ENCODE peak calls at places on chromosomes 6 and 20, in seven cellular contexts. G is AG08396; U is NCI-H1436 treated with DMSO at 0.1 percent for 48 hours; N is neural progenitor cell; C is activated CD8-positive, alpha-beta memory T cell treated with anti-CD3 and anti-CD28 coated beads for 24 hours; L is mammary epithelial cell; Z is WERI-Rb-1. H is an unnamed sample.

GRCh38 chr6:50543666-50544065 is 169.7 kb upstream of the TFAP2D start:
- DNase-seq in G (no peak), U (no peak), N (no peak), C (no peak), L (no peak), Z (peak; percentile 22), H (no peak)

GRCh38 chr20:59520814-59521213 is 83.5 kb upstream of the PHACTR3 start:
- DNase-seq in G (no peak), U (no peak), N (no peak), C (no peak), L (no peak), Z (no peak), H (no peak)

GRCh38 chr6:53744321-53744720 is 50.5 kb upstream of the LRRC1 start:
- DNase-seq in G (no peak), U (no peak), N (no peak), C (no peak), L (peak; percentile 75), Z (no peak), H (no peak)

GRCh38 chr6:7624781-7625710 is 35.0 kb downstream of the SNRNP48 start:
- DNase-seq in G (no peak), U (no peak), N (peak; percentile 67), C (no peak), L (no peak), Z (no peak), H (no peak)

GRCh38 chr6:7777062-7777461 is 51.2 kb downstream of the BMP6 start:
- DNase-seq in G (no peak), U (no peak), N (no peak), C (no peak), L (no peak), Z (peak; percentile 55), H (no peak)

GRCh38 chr6:106381871-106382270 is 21.4 kb downstream of the CRYBG1 start:
- DNase-seq in G (no peak), U (no peak), N (no peak), C (no peak), L (peak; percentile 77), Z (peak; percentile 11), H (no peak)

GRCh38 chr6:64221776-64222175 is 586.2 kb downstream of the PHF3 start:
- DNase-seq in G (no peak), U (no peak), N (no peak), C (no peak), L (no peak), Z (no peak), H (no peak)

GRCh38 chr6:33785766-33786165 is 3.2 kb downstream of the LEMD2 start:
- DNase-seq in G (no peak), U (no peak), N (no peak), C (no peak), L (peak; percentile 31), Z (no peak), H (no peak)

GRCh38 chr6:83827050-83827449 is 26.1 kb upstream of the RIPPLY2 start:
- DNase-seq in G (no peak), U (no peak), N (peak; percentile 6), C (no peak), L (peak; percentile 12), Z (no peak), H (no peak)

GRCh38 chr6:64459411-64459810 is 823.8 kb downstream of the PHF3 start:
- DNase-seq in G (no peak), U (no peak), N (peak; percentile 9), C (no peak), L (no peak), Z (no peak), H (no peak)

GRCh38 chr6:39209360-39209811 is 19.9 kb downstream of the KCNK5 start:
- DNase-seq in G (no peak), U (no peak), N (no peak), C (no peak), L (no peak), Z (no peak), H (no peak)

GRCh38 chr6:89985744-89986493 is 91.7 kb downstream of the GJA10 start:
- DNase-seq in G (peak; percentile 69), U (no peak), N (peak; percentile 69), C (no peak), L (no peak), Z (peak; percentile 34), H (peak; percentile 82)

GRCh38 chr20:45355209-45355608 is 7.0 kb upstream of the SDC4 start:
- DNase-seq in G (peak; percentile 62), U (no peak), N (no peak), C (no peak), L (peak; percentile 61), Z (no peak), H (no peak)

GRCh38 chr6:45619994-45620471 is 242.3 kb upstream of the SUPT3H start:
- DNase-seq in G (no peak), U (no peak), N (no peak), C (no peak), L (no peak), Z (no peak), H (no peak)

GRCh38 chr20:44576297-44576696 is 6.1 kb upstream of the PKIG start:
- DNase-seq in G (no peak), U (no peak), N (no peak), C (no peak), L (no peak), Z (no peak), H (no peak)

GRCh38 chr6:108174371-108175175 is 8.8 kb downstream of the NR2E1 start:
- DNase-seq in G (no peak), U (no peak), N (peak; percentile 91), C (no peak), L (no peak), Z (no peak), H (no peak)

GRCh38 chr6:77467038-77467437 is 3.7 kb upstream of the HTR1B start:
- DNase-seq in G (no peak), U (no peak), N (no peak), C (no peak), L (peak; percentile 88), Z (no peak), H (no peak)

GRCh38 chr6:158067436-158068015 is 85.9 kb downstream of the SYNJ2 start:
- DNase-seq in G (no peak), U (no peak), N (no peak), C (no peak), L (peak; percentile 10), Z (no peak), H (no peak)

GRCh38 chr6:43833996-43834390 is 64.0 kb downstream of the VEGFA start:
- DNase-seq in G (no peak), U (no peak), N (no peak), C (no peak), L (no peak), Z (no peak), H (no peak)

GRCh38 chr6:1322725-1323219 is 10.9 kb downstream of the FOXQ1 start:
- DNase-seq in G (no peak), U (no peak), N (no peak), C (no peak), L (no peak), Z (no peak), H (no peak)

GRCh38 chr6:143149771-143150170 is 89.1 kb downstream of the AIG1 start:
- DNase-seq in G (no peak), U (no peak), N (no peak), C (no peak), L (no peak), Z (no peak), H (no peak)

GRCh38 chr6:161750677-161751076 is 476.8 kb upstream of the AGPAT4 start:
- DNase-seq in G (no peak), U (no peak), N (no peak), C (no peak), L (no peak), Z (no peak), H (no peak)

GRCh38 chr6:18019539-18020534 is 32.4 kb upstream of the KIF13A start:
- DNase-seq in G (no peak), U (no peak), N (no peak), C (no peak), L (no peak), Z (peak; percentile 6), H (no peak)

GRCh38 chr20:63595416-63596127 is 21.5 kb upstream of the HELZ2 start:
- DNase-seq in G (no peak), U (no peak), N (no peak), C (no peak), L (no peak), Z (no peak), H (no peak)

GRCh38 chr20:41249781-41250281 is 67.7 kb downstream of the ZHX3 start:
- DNase-seq in G (no peak), U (no peak), N (peak; percentile 77), C (no peak), L (peak; percentile 23), Z (peak; percentile 16), H (peak; percentile 74)

GRCh38 chr6:41334482-41335023 is 855 bp upstream of the NCR2 start:
- DNase-seq in G (no peak), U (no peak), N (no peak), C (no peak), L (no peak), Z (peak; percentile 49), H (no peak)

GRCh38 chr20:42598586-42598985 is 591.1 kb downstream of the PTPRT start:
- DNase-seq in G (no peak), U (no peak), N (no peak), C (no peak), L (no peak), Z (no peak), H (peak; percentile 22)

GRCh38 chr6:24283043-24283985 is 74.5 kb downstream of the DCDC2 start:
- DNase-seq in G (peak; percentile 61), U (peak; percentile 67), N (peak; percentile 89), C (no peak), L (peak; percentile 63), Z (peak; percentile 89), H (peak; percentile 60)

GRCh38 chr6:13238640-13239216 is 89.6 kb downstream of the TBC1D7 start:
- DNase-seq in G (no peak), U (no peak), N (no peak), C (no peak), L (no peak), Z (no peak), H (no peak)

GRCh38 chr6:32566957-32567356 is 22.7 kb downstream of the HLA-DRB1 start:
- DNase-seq in G (no peak), U (no peak), N (no peak), C (no peak), L (no peak), Z (no peak), H (no peak)

GRCh38 chr6:155024628-155025027 is 29.5 kb downstream of the TIAM2 start:
- DNase-seq in G (no peak), U (no peak), N (no peak), C (no peak), L (no peak), Z (no peak), H (no peak)

GRCh38 chr6:5086294-5086890 is 1.3 kb downstream of the PPP1R3G start:
- DNase-seq in G (no peak), U (no peak), N (peak; percentile 60), C (no peak), L (no peak), Z (no peak), H (no peak)

GRCh38 chr20:50191065-50191565 is 485 bp downstream of the CEBPB start:
- DNase-seq in G (peak; percentile 62), U (no peak), N (no peak), C (peak; percentile 87), L (peak; percentile 56), Z (no peak), H (no peak)

GRCh38 chr6:63418741-63419140 is 99.0 kb upstream of the LGSN start:
- DNase-seq in G (no peak), U (no peak), N (peak; percentile 6), C (no peak), L (no peak), Z (no peak), H (peak; percentile 14)

GRCh38 chr20:36408219-36408618 is 102.1 kb downstream of the DLGAP4 start:
- DNase-seq in G (peak; percentile 40), U (no peak), N (peak; percentile 49), C (no peak), L (peak; percentile 73), Z (peak; percentile 64), H (no peak)

GRCh38 chr6:107105511-107106116 is 9.7 kb downstream of the BEND3 start:
- DNase-seq in G (no peak), U (no peak), N (peak; percentile 36), C (no peak), L (no peak), Z (no peak), H (no peak)

GRCh38 chr6:38435330-38435729 is 204.4 kb downstream of the BTBD9 start:
- DNase-seq in G (no peak), U (no peak), N (no peak), C (no peak), L (no peak), Z (no peak), H (no peak)

GRCh38 chr6:37845930-37846329 is 26.4 kb downstream of the ZFAND3 start:
- DNase-seq in G (no peak), U (no peak), N (no peak), C (no peak), L (peak; percentile 23), Z (no peak), H (no peak)